ENCODE peak calls at places on chromosomes 7 and 10, in five cellular contexts. E is mammary epithelial cell, K is AG09309, R is AG09319, T is dorsolateral prefrontal cortex. Q is an unnamed sample.

GRCh38 chr7:142357953-142358520 is 100.2 kb upstream of the PRSS58 start:
- DNase-seq in E (peak; percentile 65), K (peak; percentile 47), R (peak; percentile 62), T (no peak), Q (peak; percentile 35)

GRCh38 chr10:101060951-101061813 is 607 bp upstream of the KAZALD1 start:
- DNase-seq in E (peak; percentile 53), K (peak; percentile 59), R (peak; percentile 90), T (peak; percentile 88), Q (peak; percentile 96)

GRCh38 chr7:69434350-69434749 is 163.9 kb upstream of the AUTS2 start:
- DNase-seq in E (no peak), K (peak; percentile 14), R (no peak), T (no peak), Q (no peak)

GRCh38 chr7:149497467-149498261 is at the start of gene ZNF746:
- DNase-seq in E (peak; percentile 77), K (peak; percentile 24), R (peak; percentile 58), T (peak; percentile 67), Q (peak; percentile 85)

GRCh38 chr10:7070950-7071349 is 339.9 kb downstream of the SFMBT2 start:
- DNase-seq in E (no peak), K (no peak), R (no peak), T (no peak), Q (no peak)

GRCh38 chr10:132838346-132838970 is 52.5 kb upstream of the NKX6-2 start:
- DNase-seq in E (no peak), K (no peak), R (no peak), T (no peak), Q (no peak)

GRCh38 chr7:98329974-98330373 is 48.5 kb downstream of the BRI3 start:
- DNase-seq in E (no peak), K (peak; percentile 82), R (no peak), T (no peak), Q (no peak)

GRCh38 chr10:92387289-92387940 is 96.4 kb downstream of the MARCHF5 start:
- DNase-seq in E (peak; percentile 17), K (peak; percentile 2), R (no peak), T (no peak), Q (no peak)

GRCh38 chr7:13988765-13989137 is 715 bp downstream of the ETV1 start:
- DNase-seq in E (no peak), K (no peak), R (no peak), T (no peak), Q (no peak)

GRCh38 chr10:100997364-100998182 is 2.0 kb upstream of the LZTS2 start:
- DNase-seq in E (peak; percentile 75), K (peak; percentile 37), R (no peak), T (peak; percentile 60), Q (peak; percentile 88)

GRCh38 chr7:116120839-116121238 is 89.5 kb upstream of the TES start:
- DNase-seq in E (no peak), K (no peak), R (no peak), T (no peak), Q (no peak)

GRCh38 chr10:133527779-133528271 is 662 bp downstream of the CYP2E1 start:
- DNase-seq in E (peak; percentile 13), K (no peak), R (no peak), T (no peak), Q (no peak)

GRCh38 chr7:55214707-55215106 is 150.4 kb upstream of the LANCL2 start:
- DNase-seq in E (no peak), K (no peak), R (no peak), T (no peak), Q (no peak)

GRCh38 chr10:635088-635861 is 54.2 kb downstream of the DIP2C start:
- DNase-seq in E (no peak), K (no peak), R (no peak), T (peak; percentile 73), Q (no peak)

GRCh38 chr10:47182934-47183725 is 116.9 kb upstream of the GDF10 start:
- DNase-seq in E (no peak), K (no peak), R (no peak), T (no peak), Q (no peak)

GRCh38 chr7:2068693-2069471 is 163.9 kb downstream of the MAD1L1 start:
- DNase-seq in E (no peak), K (no peak), R (no peak), T (no peak), Q (no peak)
- TF ChIP-seq CTCF in E (no peak), K (no peak), R (no peak), T (no peak), Q (no peak)

DNA sequence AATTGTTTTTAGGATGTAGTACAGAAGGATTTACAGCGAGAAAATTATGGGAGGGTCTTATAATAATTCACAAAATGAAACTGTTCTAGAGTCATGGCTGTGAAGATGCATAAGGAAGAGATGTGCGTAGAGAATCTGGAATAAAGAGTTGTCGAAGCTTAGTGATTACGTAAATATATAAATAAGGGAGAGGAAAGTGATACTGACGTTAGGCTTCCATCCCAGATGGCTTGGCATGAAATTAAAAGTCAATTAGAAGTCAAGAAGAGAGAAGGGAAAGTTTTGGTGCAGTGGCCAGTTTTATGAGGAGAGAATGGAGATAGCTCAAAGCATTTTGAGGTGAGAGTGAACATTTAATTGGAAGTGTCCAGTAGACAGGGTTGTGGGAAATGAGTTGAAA is 85.5 kb downstream of the LCOR start:
- DNase-seq in E (no peak), K (no peak), R (no peak), T (no peak), Q (no peak)
- TF ChIP-seq CTCF in E (no peak), K (no peak), R (no peak), T (no peak), Q (no peak)

GRCh38 chr10:70619271-70620019 is 16.9 kb upstream of the PRF1 start:
- DNase-seq in E (peak; percentile 44), K (no peak), R (peak; percentile 12), T (no peak), Q (no peak)
- TF ChIP-seq CTCF in E (peak; percentile 50), K (peak; percentile 45), R (peak; percentile 40), T (peak; percentile 40), Q (peak; percentile 16)

DNA sequence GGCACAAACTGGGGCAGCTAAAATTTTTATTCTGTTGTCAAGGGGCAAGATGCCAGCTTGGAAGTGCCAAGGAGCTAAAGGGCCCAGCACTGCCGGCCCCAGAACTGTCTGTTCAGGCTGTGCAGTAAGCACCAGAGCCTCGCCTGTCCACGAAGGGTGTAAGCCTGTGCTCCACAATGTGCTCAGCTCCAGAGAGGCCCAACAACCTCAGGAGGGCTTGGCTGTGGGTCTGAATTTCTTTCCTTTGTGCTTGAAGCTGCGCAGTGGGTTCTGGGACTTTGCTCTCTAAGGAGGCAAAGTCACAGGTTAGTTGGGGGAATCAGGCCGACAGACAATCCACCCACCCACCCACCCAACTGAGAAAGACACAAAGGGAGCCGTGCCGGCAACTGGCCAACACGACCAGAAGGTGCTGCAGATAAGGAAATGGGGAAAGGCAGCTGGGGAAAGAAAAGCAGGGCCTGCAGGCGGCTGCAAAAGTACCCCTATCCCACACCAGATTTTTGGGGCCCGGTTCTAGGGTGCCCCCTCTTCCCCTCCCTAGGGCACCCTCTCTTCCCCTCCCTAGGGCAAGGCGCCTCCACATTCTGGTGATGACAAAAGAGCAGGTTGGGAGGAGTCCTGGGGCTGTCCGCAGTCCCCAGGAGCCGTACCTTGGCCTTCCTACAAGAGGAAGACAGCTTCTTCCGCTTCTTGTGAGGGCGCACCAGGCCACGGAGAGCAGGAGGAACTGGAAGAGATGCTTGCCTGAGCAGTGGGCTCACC is 7.7 kb downstream of the DDX56 start:
- DNase-seq in E (no peak), K (no peak), R (no peak), T (no peak), Q (no peak)
- TF ChIP-seq CTCF in E (no peak), K (no peak), R (no peak), T (no peak), Q (peak; percentile 19)

GRCh38 chr7:120005720-120006119 is 267.3 kb upstream of the KCND2 start:
- DNase-seq in E (no peak), K (no peak), R (no peak), T (no peak), Q (no peak)

GRCh38 chr7:119994928-119995327 is 278.0 kb upstream of the KCND2 start:
- DNase-seq in E (no peak), K (no peak), R (no peak), T (no peak), Q (no peak)

GRCh38 chr7:119996634-119997033 is 276.3 kb upstream of the KCND2 start:
- DNase-seq in E (no peak), K (no peak), R (no peak), T (no peak), Q (no peak)

DNA sequence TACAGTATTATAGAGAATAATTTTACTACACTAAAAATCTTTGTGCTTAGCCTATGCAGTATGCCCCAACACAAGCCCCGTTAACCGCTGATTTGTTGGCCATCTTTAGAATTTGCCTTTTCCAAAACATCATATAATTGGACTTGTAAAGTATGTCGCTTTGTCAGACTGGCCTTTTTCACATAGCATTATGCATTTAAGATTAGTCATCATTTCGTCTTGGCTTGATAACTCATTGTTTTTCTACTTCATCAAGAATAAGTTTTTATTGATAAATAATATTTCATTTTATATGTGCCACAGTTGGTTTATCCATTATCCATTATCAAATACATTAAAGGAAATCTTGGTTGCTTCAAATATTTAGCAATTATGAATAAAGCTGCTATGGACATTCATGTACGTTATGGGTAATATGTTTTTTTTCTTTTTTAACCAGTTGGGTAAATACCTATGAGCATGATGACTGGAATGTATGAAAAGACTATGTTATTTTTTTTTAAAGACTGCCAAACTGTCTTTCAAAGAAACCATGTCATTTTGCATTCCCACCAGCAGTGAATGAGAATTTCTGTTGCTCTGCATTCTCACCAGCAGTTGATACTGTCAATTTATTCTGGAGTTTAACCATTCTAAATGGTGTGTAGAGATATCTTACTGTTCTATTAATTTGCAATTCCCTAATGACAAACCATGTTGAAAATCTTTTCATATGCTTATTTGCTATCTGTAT is 273.1 kb upstream of the KCND2 start:
- DNase-seq in E (no peak), K (no peak), R (no peak), T (no peak), Q (no peak)
- TF ChIP-seq CTCF in E (no peak), K (no peak), R (no peak), T (no peak), Q (no peak)

DNA sequence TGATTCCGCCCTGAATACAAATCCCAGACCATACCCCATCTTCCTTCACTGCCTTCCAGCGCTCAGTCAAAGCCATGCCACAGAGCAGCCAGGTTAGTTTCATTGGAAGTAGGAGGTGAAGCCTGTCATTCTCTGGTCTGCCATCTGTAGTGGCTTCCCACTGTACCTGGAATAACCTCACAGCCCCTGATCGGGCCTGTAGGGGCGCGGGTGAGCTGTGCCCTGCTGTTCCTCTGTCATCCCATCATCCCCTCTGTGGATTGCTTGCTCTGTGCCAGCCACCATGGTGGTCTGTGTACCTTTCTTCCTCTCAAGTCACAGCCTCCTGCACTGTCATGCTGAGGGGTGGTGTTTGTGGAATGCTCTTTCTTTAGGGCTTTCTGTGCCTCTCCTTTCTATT is 155.1 kb downstream of the ZNF22 start:
- DNase-seq in E (no peak), K (no peak), R (no peak), T (no peak), Q (no peak)
- TF ChIP-seq CTCF in E (no peak), K (no peak), R (no peak), T (no peak), Q (no peak)

GRCh38 chr10:114431414-114431767 is 27.1 kb upstream of the AFAP1L2 start:
- DNase-seq in E (peak; percentile 67), K (no peak), R (no peak), T (no peak), Q (no peak)
- TF ChIP-seq CTCF in E (no peak), K (no peak), R (no peak), T (no peak), Q (no peak)

Q was measured in transverse colon.